ENCODE peak calls at places on chromosomes 16 and 17, in nine cellular contexts. One of them, this sample, is unnamed.

GRCh38 chr16:1678500-1679098 is 520 bp downstream of the JPT2 start:
- DNase-seq in RPMI8226: peak; percentile 57
- DNase-seq in stimulated activated CD4-positive, alpha-beta T cell treated with anti-CD3 and anti-CD28 coated beads, TNF-alpha, amount 100 ng/mL, for 48 hours: peak; percentile 38
- DNase-seq in Daoy: peak; percentile 45
- DNase-seq in mammary epithelial cell: peak; percentile 56
- DNase-seq in mucosa of descending colon: peak; percentile 57
- DNase-seq in DMS153: no peak
- DNase-seq in glutamatergic neuron: peak; percentile 31
- DNase-seq in HuH-7: no peak
- DNase-seq in this sample: peak; percentile 48

GRCh38 chr16:85781685-85782370 is 17.5 kb downstream of the EMC8 start:
- DNase-seq in RPMI8226: no peak
- DNase-seq in stimulated activated CD4-positive, alpha-beta T cell treated with anti-CD3 and anti-CD28 coated beads, TNF-alpha, amount 100 ng/mL, for 48 hours: no peak
- DNase-seq in Daoy: no peak
- DNase-seq in mammary epithelial cell: no peak
- DNase-seq in mucosa of descending colon: peak; percentile 53
- DNase-seq in DMS153: no peak
- DNase-seq in glutamatergic neuron: no peak
- DNase-seq in HuH-7: no peak
- DNase-seq in this sample: peak; percentile 14

GRCh38 chr16:53412549-53412948 is 21.7 kb upstream of the RBL2 start:
- DNase-seq in RPMI8226: no peak
- DNase-seq in stimulated activated CD4-positive, alpha-beta T cell treated with anti-CD3 and anti-CD28 coated beads, TNF-alpha, amount 100 ng/mL, for 48 hours: no peak
- DNase-seq in Daoy: no peak
- DNase-seq in mammary epithelial cell: no peak
- DNase-seq in mucosa of descending colon: no peak
- DNase-seq in DMS153: no peak
- DNase-seq in glutamatergic neuron: no peak
- DNase-seq in HuH-7: no peak
- DNase-seq in this sample: no peak

GRCh38 chr16:54280751-54281150 is 5.8 kb downstream of the IRX3 start:
- DNase-seq in RPMI8226: no peak
- DNase-seq in stimulated activated CD4-positive, alpha-beta T cell treated with anti-CD3 and anti-CD28 coated beads, TNF-alpha, amount 100 ng/mL, for 48 hours: no peak
- DNase-seq in Daoy: peak; percentile 31
- DNase-seq in mammary epithelial cell: peak; percentile 61
- DNase-seq in mucosa of descending colon: no peak
- DNase-seq in DMS153: no peak
- DNase-seq in glutamatergic neuron: no peak
- DNase-seq in HuH-7: no peak
- DNase-seq in this sample: no peak

GRCh38 chr16:4215106-4215505 is 26.8 kb downstream of the SRL start:
- DNase-seq in RPMI8226: no peak
- DNase-seq in stimulated activated CD4-positive, alpha-beta T cell treated with anti-CD3 and anti-CD28 coated beads, TNF-alpha, amount 100 ng/mL, for 48 hours: no peak
- DNase-seq in Daoy: no peak
- DNase-seq in mammary epithelial cell: no peak
- DNase-seq in mucosa of descending colon: no peak
- DNase-seq in DMS153: no peak
- DNase-seq in glutamatergic neuron: no peak
- DNase-seq in HuH-7: no peak
- DNase-seq in this sample: no peak

GRCh38 chr17:38585056-38585804 is 20.5 kb downstream of the SRCIN1 start:
- DNase-seq in RPMI8226: no peak
- DNase-seq in stimulated activated CD4-positive, alpha-beta T cell treated with anti-CD3 and anti-CD28 coated beads, TNF-alpha, amount 100 ng/mL, for 48 hours: no peak
- DNase-seq in Daoy: no peak
- DNase-seq in mammary epithelial cell: no peak
- DNase-seq in mucosa of descending colon: no peak
- DNase-seq in DMS153: no peak
- DNase-seq in glutamatergic neuron: no peak
- DNase-seq in HuH-7: no peak
- DNase-seq in this sample: peak; percentile 22

GRCh38 chr17:29129731-29130130 is 50.5 kb downstream of the MYO18A start:
- DNase-seq in RPMI8226: no peak
- DNase-seq in stimulated activated CD4-positive, alpha-beta T cell treated with anti-CD3 and anti-CD28 coated beads, TNF-alpha, amount 100 ng/mL, for 48 hours: no peak
- DNase-seq in Daoy: no peak
- DNase-seq in mammary epithelial cell: no peak
- DNase-seq in mucosa of descending colon: no peak
- DNase-seq in DMS153: no peak
- DNase-seq in glutamatergic neuron: no peak
- DNase-seq in HuH-7: no peak
- DNase-seq in this sample: no peak

GRCh38 chr17:82962163-82962720 is 117.2 kb upstream of the METRNL start:
- DNase-seq in RPMI8226: no peak
- DNase-seq in stimulated activated CD4-positive, alpha-beta T cell treated with anti-CD3 and anti-CD28 coated beads, TNF-alpha, amount 100 ng/mL, for 48 hours: no peak
- DNase-seq in Daoy: peak; percentile 27
- DNase-seq in mammary epithelial cell: no peak
- DNase-seq in mucosa of descending colon: no peak
- DNase-seq in DMS153: no peak
- DNase-seq in glutamatergic neuron: no peak
- DNase-seq in HuH-7: no peak
- DNase-seq in this sample: peak; percentile 17

GRCh38 chr16:86942469-86943175 is 364.3 kb downstream of the FOXL1 start:
- DNase-seq in RPMI8226: no peak
- DNase-seq in stimulated activated CD4-positive, alpha-beta T cell treated with anti-CD3 and anti-CD28 coated beads, TNF-alpha, amount 100 ng/mL, for 48 hours: no peak
- DNase-seq in Daoy: peak; percentile 63
- DNase-seq in mammary epithelial cell: no peak
- DNase-seq in mucosa of descending colon: no peak
- DNase-seq in DMS153: no peak
- DNase-seq in glutamatergic neuron: no peak
- DNase-seq in HuH-7: no peak
- DNase-seq in this sample: peak; percentile 53

GRCh38 chr17:78759203-78759968 is 22.7 kb downstream of the CYTH1 start:
- DNase-seq in RPMI8226: peak; percentile 87
- DNase-seq in stimulated activated CD4-positive, alpha-beta T cell treated with anti-CD3 and anti-CD28 coated beads, TNF-alpha, amount 100 ng/mL, for 48 hours: no peak
- DNase-seq in Daoy: peak; percentile 64
- DNase-seq in mammary epithelial cell: no peak
- DNase-seq in mucosa of descending colon: peak; percentile 74
- DNase-seq in DMS153: peak; percentile 67
- DNase-seq in glutamatergic neuron: no peak
- DNase-seq in HuH-7: no peak
- DNase-seq in this sample: no peak

GRCh38 chr17:76184266-76184665 is 43.2 kb upstream of the FOXJ1 start:
- DNase-seq in RPMI8226: no peak
- DNase-seq in stimulated activated CD4-positive, alpha-beta T cell treated with anti-CD3 and anti-CD28 coated beads, TNF-alpha, amount 100 ng/mL, for 48 hours: no peak
- DNase-seq in Daoy: no peak
- DNase-seq in mammary epithelial cell: no peak
- DNase-seq in mucosa of descending colon: no peak
- DNase-seq in DMS153: no peak
- DNase-seq in glutamatergic neuron: no peak
- DNase-seq in HuH-7: no peak
- DNase-seq in this sample: no peak

GRCh38 chr16:62940573-62940972 is 904.3 kb upstream of the CDH8 start:
- DNase-seq in RPMI8226: no peak
- DNase-seq in stimulated activated CD4-positive, alpha-beta T cell treated with anti-CD3 and anti-CD28 coated beads, TNF-alpha, amount 100 ng/mL, for 48 hours: no peak
- DNase-seq in Daoy: no peak
- DNase-seq in mammary epithelial cell: no peak
- DNase-seq in mucosa of descending colon: no peak
- DNase-seq in DMS153: no peak
- DNase-seq in glutamatergic neuron: no peak
- DNase-seq in HuH-7: no peak
- DNase-seq in this sample: no peak

GRCh38 chr17:57037401-57037800 is 47.6 kb upstream of the AKAP1 start:
- DNase-seq in RPMI8226: no peak
- DNase-seq in stimulated activated CD4-positive, alpha-beta T cell treated with anti-CD3 and anti-CD28 coated beads, TNF-alpha, amount 100 ng/mL, for 48 hours: no peak
- DNase-seq in Daoy: no peak
- DNase-seq in mammary epithelial cell: no peak
- DNase-seq in mucosa of descending colon: no peak
- DNase-seq in DMS153: no peak
- DNase-seq in glutamatergic neuron: no peak
- DNase-seq in HuH-7: no peak
- DNase-seq in this sample: no peak

GRCh38 chr17:51153210-51154072 is at the start of gene NME1:
- DNase-seq in RPMI8226: peak; percentile 99
- DNase-seq in stimulated activated CD4-positive, alpha-beta T cell treated with anti-CD3 and anti-CD28 coated beads, TNF-alpha, amount 100 ng/mL, for 48 hours: peak; percentile 95
- DNase-seq in Daoy: peak; percentile 96
- DNase-seq in mammary epithelial cell: peak; percentile 99
- DNase-seq in mucosa of descending colon: peak; percentile 98
- DNase-seq in DMS153: peak; percentile 99
- DNase-seq in glutamatergic neuron: peak; percentile 95
- DNase-seq in HuH-7: peak; percentile 97
- DNase-seq in this sample: peak; percentile 100

GRCh38 chr16:20789130-20789529 is 17.1 kb downstream of the ERI2 start:
- DNase-seq in RPMI8226: no peak
- DNase-seq in stimulated activated CD4-positive, alpha-beta T cell treated with anti-CD3 and anti-CD28 coated beads, TNF-alpha, amount 100 ng/mL, for 48 hours: no peak
- DNase-seq in Daoy: no peak
- DNase-seq in mammary epithelial cell: no peak
- DNase-seq in mucosa of descending colon: no peak
- DNase-seq in DMS153: no peak
- DNase-seq in glutamatergic neuron: no peak
- DNase-seq in HuH-7: no peak
- DNase-seq in this sample: no peak

GRCh38 chr17:19744922-19745757 is 3.0 kb downstream of the ALDH3A1 start:
- DNase-seq in RPMI8226: peak; percentile 77
- DNase-seq in stimulated activated CD4-positive, alpha-beta T cell treated with anti-CD3 and anti-CD28 coated beads, TNF-alpha, amount 100 ng/mL, for 48 hours: peak; percentile 84
- DNase-seq in Daoy: peak; percentile 89
- DNase-seq in mammary epithelial cell: peak; percentile 57
- DNase-seq in mucosa of descending colon: peak; percentile 99
- DNase-seq in DMS153: peak; percentile 47
- DNase-seq in glutamatergic neuron: peak; percentile 98
- DNase-seq in HuH-7: peak; percentile 81
- DNase-seq in this sample: peak; percentile 79

GRCh38 chr16:57023541-57024249 is 34.3 kb downstream of the NLRC5 start:
- DNase-seq in RPMI8226: no peak
- DNase-seq in stimulated activated CD4-positive, alpha-beta T cell treated with anti-CD3 and anti-CD28 coated beads, TNF-alpha, amount 100 ng/mL, for 48 hours: peak; percentile 42
- DNase-seq in Daoy: no peak
- DNase-seq in mammary epithelial cell: no peak
- DNase-seq in mucosa of descending colon: peak; percentile 22
- DNase-seq in DMS153: no peak
- DNase-seq in glutamatergic neuron: no peak
- DNase-seq in HuH-7: no peak
- DNase-seq in this sample: no peak

GRCh38 chr17:44523672-44523972 is 20.4 kb upstream of the GPATCH8 start:
- DNase-seq in RPMI8226: no peak
- DNase-seq in stimulated activated CD4-positive, alpha-beta T cell treated with anti-CD3 and anti-CD28 coated beads, TNF-alpha, amount 100 ng/mL, for 48 hours: no peak
- DNase-seq in Daoy: no peak
- DNase-seq in mammary epithelial cell: no peak
- DNase-seq in mucosa of descending colon: no peak
- DNase-seq in DMS153: no peak
- DNase-seq in glutamatergic neuron: no peak
- DNase-seq in HuH-7: no peak
- DNase-seq in this sample: no peak

GRCh38 chr17:35051183-35051578 is 12.3 kb downstream of the RFFL start:
- DNase-seq in RPMI8226: peak; percentile 76
- DNase-seq in stimulated activated CD4-positive, alpha-beta T cell treated with anti-CD3 and anti-CD28 coated beads, TNF-alpha, amount 100 ng/mL, for 48 hours: no peak
- DNase-seq in Daoy: no peak
- DNase-seq in mammary epithelial cell: no peak
- DNase-seq in mucosa of descending colon: peak; percentile 38
- DNase-seq in DMS153: peak; percentile 29
- DNase-seq in glutamatergic neuron: no peak
- DNase-seq in HuH-7: peak; percentile 26
- DNase-seq in this sample: no peak

GRCh38 chr16:48556913-48557351 is 53.0 kb downstream of the N4BP1 start:
- DNase-seq in RPMI8226: no peak
- DNase-seq in stimulated activated CD4-positive, alpha-beta T cell treated with anti-CD3 and anti-CD28 coated beads, TNF-alpha, amount 100 ng/mL, for 48 hours: peak; percentile 32
- DNase-seq in Daoy: peak; percentile 62
- DNase-seq in mammary epithelial cell: peak; percentile 60
- DNase-seq in mucosa of descending colon: no peak
- DNase-seq in DMS153: no peak
- DNase-seq in glutamatergic neuron: no peak
- DNase-seq in HuH-7: no peak
- DNase-seq in this sample: peak; percentile 67

GRCh38 chr17:9615486-9615885 is 29.8 kb upstream of the USP43 start:
- DNase-seq in RPMI8226: no peak
- DNase-seq in stimulated activated CD4-positive, alpha-beta T cell treated with anti-CD3 and anti-CD28 coated beads, TNF-alpha, amount 100 ng/mL, for 48 hours: no peak
- DNase-seq in Daoy: no peak
- DNase-seq in mammary epithelial cell: peak; percentile 51
- DNase-seq in mucosa of descending colon: no peak
- DNase-seq in DMS153: no peak
- DNase-seq in glutamatergic neuron: no peak
- DNase-seq in HuH-7: no peak
- DNase-seq in this sample: no peak

GRCh38 chr17:2940352-2940751 is 123.1 kb downstream of the OR1D5 start:
- DNase-seq in RPMI8226: no peak
- DNase-seq in stimulated activated CD4-positive, alpha-beta T cell treated with anti-CD3 and anti-CD28 coated beads, TNF-alpha, amount 100 ng/mL, for 48 hours: no peak
- DNase-seq in Daoy: no peak
- DNase-seq in mammary epithelial cell: no peak
- DNase-seq in mucosa of descending colon: no peak
- DNase-seq in DMS153: no peak
- DNase-seq in glutamatergic neuron: no peak
- DNase-seq in HuH-7: no peak
- DNase-seq in this sample: no peak

GRCh38 chr17:77209330-77209748 is 68.6 kb downstream of the SEC14L1 start:
- DNase-seq in RPMI8226: no peak
- DNase-seq in stimulated activated CD4-positive, alpha-beta T cell treated with anti-CD3 and anti-CD28 coated beads, TNF-alpha, amount 100 ng/mL, for 48 hours: no peak
- DNase-seq in Daoy: no peak
- DNase-seq in mammary epithelial cell: no peak
- DNase-seq in mucosa of descending colon: no peak
- DNase-seq in DMS153: peak; percentile 94
- DNase-seq in glutamatergic neuron: no peak
- DNase-seq in HuH-7: no peak
- DNase-seq in this sample: no peak